ENCODE peak calls at places on chromosome 17, in five cellular contexts. N is NCI-H2171, L is T-helper 2 cell, S is IMR-90, Q is HTR-8/SVneo. V is an unnamed sample.
A peak's percentile ranks its signal among the peaks of the same experiment; 100 is the strongest.

GRCh38 chr17:49861150-49861884 is 13.4 kb upstream of the TAC4 start:
- DNase-seq in S (peak; percentile 27), Q (peak; percentile 89), L (peak; percentile 37), N (peak; percentile 24), V (peak; percentile 63)

GRCh38 chr17:17143501-17143900 is 62.6 kb downstream of the PLD6 start:
- DNase-seq in N (no peak), S (no peak), L (no peak), Q (no peak), V (no peak)

GRCh38 chr17:20920813-20921199 is 122.0 kb downstream of the USP22 start:
- DNase-seq in L (no peak), Q (no peak), N (no peak), S (peak; percentile 53), V (peak; percentile 57)

GRCh38 chr17:29039764-29040598 is 3.0 kb upstream of the PIPOX start:
- DNase-seq in N (no peak), S (peak; percentile 80), Q (peak; percentile 65), L (no peak), V (peak; percentile 95)

GRCh38 chr17:18031955-18032354 is 7.0 kb downstream of the ATPAF2 start:
- DNase-seq in N (no peak), L (no peak), Q (no peak), S (peak; percentile 61), V (no peak)

GRCh38 chr17:27338536-27338985 is 44.6 kb downstream of the WSB1 start:
- DNase-seq in L (no peak), Q (no peak), S (no peak), N (no peak), V (no peak)

GRCh38 chr17:80086616-80087015 is 14.8 kb upstream of the GAA start:
- DNase-seq in N (no peak), S (no peak), L (no peak), Q (no peak), V (no peak)

GRCh38 chr17:77476006-77476405 is 335.2 kb downstream of the SEC14L1 start:
- DNase-seq in Q (no peak), N (no peak), S (no peak), L (no peak), V (no peak)

GRCh38 chr17:49980703-49981197 is 11.8 kb downstream of the DLX4 start:
- DNase-seq in S (no peak), Q (no peak), N (peak; percentile 84), L (no peak), V (no peak)

GRCh38 chr17:54982399-54982798 is 13.8 kb downstream of the STXBP4 start:
- DNase-seq in N (no peak), S (peak; percentile 66), L (no peak), Q (no peak), V (no peak)